ENCODE peak calls at places on chromosomes 2 and 18, in eight cellular contexts. R is islet precursor cell, Q is NCI-H1092 treated with DMSO at 0.1 percent for 48 hours, D is SW 1271, C is T-helper 17 cell, I is fibroblast of lung, J is myocyte, K is left colon. B is an unnamed sample.

GRCh38 chr2:12863937-12864336 is 147.2 kb downstream of the TRIB2 start:
- DNase-seq in R (no peak), Q (no peak), D (no peak), C (no peak), I (no peak), J (no peak), K (no peak), B (no peak)

GRCh38 chr2:196677404-196677803 is 37.9 kb downstream of the CCDC150 start:
- DNase-seq in R (peak), Q (no peak), D (no peak), C (no peak), I (peak), J (peak), K (no peak), B (peak)

GRCh38 chr18:58360324-58360723 is 268.6 kb downstream of the ALPK2 start:
- DNase-seq in R (no peak), Q (no peak), D (no peak), C (no peak), I (peak), J (no peak), K (no peak), B (no peak)

GRCh38 chr2:223815884-223816570 is 21.4 kb downstream of the AP1S3 start:
- DNase-seq in R (no peak), Q (no peak), D (no peak), C (no peak), I (peak), J (no peak), K (no peak), B (no peak)

GRCh38 chr2:201057089-201057499 is 14.4 kb downstream of the HYCC2 start:
- DNase-seq in R (no peak), Q (no peak), D (no peak), C (no peak), I (no peak), J (peak), K (peak), B (no peak)

GRCh38 chr2:16665746-16666452 is at the start of gene CYRIA:
- DNase-seq in R (peak), Q (no peak), D (no peak), C (peak), I (peak), J (peak), K (peak), B (no peak)

GRCh38 chr18:76518073-76518472 is 23.0 kb upstream of the ZNF516 start:
- DNase-seq in R (no peak), Q (peak), D (no peak), C (no peak), I (peak), J (no peak), K (no peak), B (no peak)

GRCh38 chr2:209578394-209579006 is 154.7 kb downstream of the MAP2 start:
- DNase-seq in R (no peak), Q (peak), D (no peak), C (no peak), I (no peak), J (no peak), K (no peak), B (no peak)

GRCh38 chr2:74902281-74902860 is 56.1 kb upstream of the POLE4 start:
- DNase-seq in R (no peak), Q (no peak), D (no peak), C (no peak), I (no peak), J (no peak), K (no peak), B (no peak)

GRCh38 chr18:47040982-47041381 is 5.6 kb upstream of the ELOA2 start:
- DNase-seq in R (no peak), Q (no peak), D (no peak), C (no peak), I (no peak), J (no peak), K (no peak), B (no peak)

GRCh38 chr2:236824836-236825235 is 255.2 kb downstream of the ACKR3 start:
- DNase-seq in R (no peak), Q (peak), D (no peak), C (no peak), I (no peak), J (no peak), K (no peak), B (no peak)

GRCh38 chr2:26018184-26018716 is 15.6 kb upstream of the RAB10 start:
- DNase-seq in R (peak), Q (peak), D (peak), C (no peak), I (peak), J (peak), K (peak), B (peak)

GRCh38 chr2:217371681-217372297 is 511.9 kb upstream of the TNP1 start:
- DNase-seq in R (no peak), Q (no peak), D (no peak), C (no peak), I (peak), J (peak), K (no peak), B (no peak)

GRCh38 chr2:98548920-98549818 is 59.1 kb downstream of the COA5 start:
- DNase-seq in R (no peak), Q (no peak), D (no peak), C (no peak), I (no peak), J (no peak), K (no peak), B (no peak)

GRCh38 chr2:73979021-73979420 is 5.7 kb upstream of the TET3 start:
- DNase-seq in R (peak), Q (no peak), D (no peak), C (no peak), I (no peak), J (no peak), K (no peak), B (no peak)

GRCh38 chr2:230895536-230896345 is 29.3 kb downstream of the GPR55 start:
- DNase-seq in R (peak), Q (no peak), D (no peak), C (no peak), I (no peak), J (no peak), K (peak), B (no peak)

GRCh38 chr18:79849328-79850207 is 51.8 kb downstream of the KCNG2 start:
- DNase-seq in R (no peak), Q (no peak), D (no peak), C (no peak), I (no peak), J (no peak), K (no peak), B (no peak)

GRCh38 chr18:9808530-9809241 is 77.1 kb upstream of the TXNDC2 start:
- DNase-seq in R (peak), Q (no peak), D (no peak), C (no peak), I (peak), J (peak), K (no peak), B (no peak)

GRCh38 chr2:138042311-138042710 is 78.0 kb downstream of the HNMT start:
- DNase-seq in R (no peak), Q (no peak), D (no peak), C (no peak), I (no peak), J (no peak), K (no peak), B (no peak)

GRCh38 chr2:27621524-27621923 is 7.3 kb downstream of the CCDC121 start:
- DNase-seq in R (no peak), Q (no peak), D (no peak), C (no peak), I (no peak), J (no peak), K (no peak), B (no peak)

GRCh38 chr2:150376627-150377335 is 110.7 kb downstream of the RND3 start:
- DNase-seq in R (no peak), Q (no peak), D (no peak), C (no peak), I (peak), J (peak), K (no peak), B (peak)

B was measured in stromal cell of bone marrow.